ENCODE peak calls at places on chromosomes 16 and 17, in six cellular contexts. X, F, P, O, C and W are unnamed samples.

GRCh38 chr17:68531252-68531651 is 19.0 kb downstream of the PRKAR1A start:
- DNase-seq in X (no peak), F (no peak), P (no peak), O (no peak), C (no peak), W (no peak)

GRCh38 chr17:4249452-4250029 is 14.2 kb downstream of the ANKFY1 start:
- DNase-seq in X (no peak), F (no peak), P (peak; percentile 50), O (peak; percentile 43), C (no peak), W (no peak)

GRCh38 chr16:86616906-86617305 is 38.6 kb downstream of the FOXL1 start:
- DNase-seq in X (no peak), F (no peak), P (no peak), O (no peak), C (no peak), W (no peak)

GRCh38 chr17:36926226-36926625 is 11.0 kb upstream of the LHX1 start:
- DNase-seq in X (no peak), F (no peak), P (no peak), O (no peak), C (no peak), W (no peak)

GRCh38 chr16:4306439-4307214 is 9.2 kb upstream of the GLIS2 start:
- DNase-seq in X (no peak), F (no peak), P (no peak), O (no peak), C (no peak), W (no peak)

GRCh38 chr17:3914319-3914685 is 2.0 kb downstream of the P2RX1 start:
- DNase-seq in X (no peak), F (no peak), P (no peak), O (no peak), C (no peak), W (no peak)

GRCh38 chr17:65495255-65496060 is 66.0 kb downstream of the AXIN2 start:
- DNase-seq in X (no peak), F (no peak), P (no peak), O (no peak), C (no peak), W (no peak)

GRCh38 chr17:8332128-8332527 is 7.5 kb upstream of the ODF4 start:
- DNase-seq in X (no peak), F (no peak), P (no peak), O (no peak), C (no peak), W (no peak)

GRCh38 chr17:10631048-10631700 is 25.9 kb downstream of the MYH3 start:
- DNase-seq in X (no peak), F (peak; percentile 23), P (peak; percentile 55), O (peak; percentile 29), C (no peak), W (no peak)

GRCh38 chr17:13503526-13503925 is 98.2 kb downstream of the HS3ST3A1 start:
- DNase-seq in X (no peak), F (peak; percentile 24), P (no peak), O (peak; percentile 28), C (no peak), W (no peak)

GRCh38 chr17:40323317-40323716 is 14.3 kb downstream of the RARA start:
- DNase-seq in X (no peak), F (no peak), P (no peak), O (no peak), C (no peak), W (no peak)

GRCh38 chr16:80802129-80802528 is 2.3 kb downstream of the CDYL2 start:
- DNase-seq in X (no peak), F (no peak), P (no peak), O (no peak), C (no peak), W (no peak)

GRCh38 chr17:78558181-78558850 is 18.9 kb downstream of the DNAH17 start:
- DNase-seq in X (no peak), F (no peak), P (peak; percentile 59), O (no peak), C (no peak), W (no peak)

GRCh38 chr16:835373-835772 is 34.8 kb upstream of the GNG13 start:
- DNase-seq in X (no peak), F (no peak), P (no peak), O (no peak), C (no peak), W (no peak)

GRCh38 chr17:53150101-53150698 is 672.5 kb upstream of the KIF2B start:
- DNase-seq in X (no peak), F (no peak), P (no peak), O (peak; percentile 19), C (no peak), W (no peak)

GRCh38 chr17:30405161-30405560 is 26.4 kb downstream of the CPD start:
- DNase-seq in X (no peak), F (no peak), P (no peak), O (no peak), C (no peak), W (no peak)

GRCh38 chr17:66930933-66931332 is 33.6 kb upstream of the CACNG4 start:
- DNase-seq in X (no peak), F (no peak), P (no peak), O (peak; percentile 28), C (no peak), W (no peak)